ENCODE peak calls at places on chromosomes 13 and 19, in six cellular contexts. One of them, this sample, is unnamed.

GRCh38 chr13:98997738-98998641 is 20.1 kb upstream of the DOCK9 start:
- DNase-seq in HEK293T: no peak
- DNase-seq in activated T-helper 1 cell treated with anti-CD3 and anti-CD28 coated beads, Interleukin-2, amount 50 U/mL, for 16 hours: no peak
- DNase-seq in T-helper 2 cell: no peak
- DNase-seq in germinal center: no peak
- DNase-seq in activated T-cell treated with anti-CD3 and anti-CD28 coated beads for 4 hours: no peak
- DNase-seq in this sample: no peak

GRCh38 chr13:95896302-95896701 is 156.9 kb downstream of the UGGT2 start:
- DNase-seq in HEK293T: no peak
- DNase-seq in activated T-helper 1 cell treated with anti-CD3 and anti-CD28 coated beads, Interleukin-2, amount 50 U/mL, for 16 hours: no peak
- DNase-seq in T-helper 2 cell: no peak
- DNase-seq in germinal center: no peak
- DNase-seq in activated T-cell treated with anti-CD3 and anti-CD28 coated beads for 4 hours: no peak
- DNase-seq in this sample: no peak

GRCh38 chr13:84810781-84811180 is 928.5 kb upstream of the SLITRK1 start:
- DNase-seq in HEK293T: no peak
- DNase-seq in activated T-helper 1 cell treated with anti-CD3 and anti-CD28 coated beads, Interleukin-2, amount 50 U/mL, for 16 hours: no peak
- DNase-seq in T-helper 2 cell: no peak
- DNase-seq in germinal center: no peak
- DNase-seq in activated T-cell treated with anti-CD3 and anti-CD28 coated beads for 4 hours: no peak
- DNase-seq in this sample: no peak

GRCh38 chr13:65584126-65584525 is 1646.0 kb downstream of the PCDH9 start:
- DNase-seq in HEK293T: no peak
- DNase-seq in activated T-helper 1 cell treated with anti-CD3 and anti-CD28 coated beads, Interleukin-2, amount 50 U/mL, for 16 hours: no peak
- DNase-seq in T-helper 2 cell: no peak
- DNase-seq in germinal center: no peak
- DNase-seq in activated T-cell treated with anti-CD3 and anti-CD28 coated beads for 4 hours: no peak
- DNase-seq in this sample: no peak

GRCh38 chr13:36346222-36347083 is at the start of gene SPART:
- DNase-seq in HEK293T: peak
- DNase-seq in activated T-helper 1 cell treated with anti-CD3 and anti-CD28 coated beads, Interleukin-2, amount 50 U/mL, for 16 hours: peak
- DNase-seq in T-helper 2 cell: peak
- DNase-seq in germinal center: peak
- DNase-seq in activated T-cell treated with anti-CD3 and anti-CD28 coated beads for 4 hours: peak
- DNase-seq in this sample: peak

GRCh38 chr13:37621811-37622361 is 23.3 kb upstream of the POSTN start:
- DNase-seq in HEK293T: no peak
- DNase-seq in activated T-helper 1 cell treated with anti-CD3 and anti-CD28 coated beads, Interleukin-2, amount 50 U/mL, for 16 hours: no peak
- DNase-seq in T-helper 2 cell: no peak
- DNase-seq in germinal center: no peak
- DNase-seq in activated T-cell treated with anti-CD3 and anti-CD28 coated beads for 4 hours: no peak
- DNase-seq in this sample: no peak

GRCh38 chr19:32671883-32672282 is 3.1 kb downstream of the ANKRD27 start:
- DNase-seq in HEK293T: no peak
- DNase-seq in activated T-helper 1 cell treated with anti-CD3 and anti-CD28 coated beads, Interleukin-2, amount 50 U/mL, for 16 hours: no peak
- DNase-seq in T-helper 2 cell: no peak
- DNase-seq in germinal center: no peak
- DNase-seq in activated T-cell treated with anti-CD3 and anti-CD28 coated beads for 4 hours: no peak
- DNase-seq in this sample: no peak

GRCh38 chr19:44851427-44851826 is 5.3 kb downstream of the NECTIN2 start:
- DNase-seq in HEK293T: no peak
- DNase-seq in activated T-helper 1 cell treated with anti-CD3 and anti-CD28 coated beads, Interleukin-2, amount 50 U/mL, for 16 hours: no peak
- DNase-seq in T-helper 2 cell: no peak
- DNase-seq in germinal center: no peak
- DNase-seq in activated T-cell treated with anti-CD3 and anti-CD28 coated beads for 4 hours: no peak
- DNase-seq in this sample: no peak

GRCh38 chr19:44066305-44066704 is 5.7 kb upstream of the ZNF284 start:
- DNase-seq in HEK293T: no peak
- DNase-seq in activated T-helper 1 cell treated with anti-CD3 and anti-CD28 coated beads, Interleukin-2, amount 50 U/mL, for 16 hours: no peak
- DNase-seq in T-helper 2 cell: no peak
- DNase-seq in germinal center: no peak
- DNase-seq in activated T-cell treated with anti-CD3 and anti-CD28 coated beads for 4 hours: no peak
- DNase-seq in this sample: no peak

GRCh38 chr19:1401889-1402217 is 511 bp upstream of the GAMT start:
- DNase-seq in HEK293T: no peak
- DNase-seq in activated T-helper 1 cell treated with anti-CD3 and anti-CD28 coated beads, Interleukin-2, amount 50 U/mL, for 16 hours: no peak
- DNase-seq in T-helper 2 cell: no peak
- DNase-seq in germinal center: no peak
- DNase-seq in activated T-cell treated with anti-CD3 and anti-CD28 coated beads for 4 hours: no peak
- DNase-seq in this sample: no peak

GRCh38 chr13:57128909-57129308 is 11.8 kb upstream of the PRR20A start:
- DNase-seq in HEK293T: no peak
- DNase-seq in activated T-helper 1 cell treated with anti-CD3 and anti-CD28 coated beads, Interleukin-2, amount 50 U/mL, for 16 hours: no peak
- DNase-seq in T-helper 2 cell: no peak
- DNase-seq in germinal center: no peak
- DNase-seq in activated T-cell treated with anti-CD3 and anti-CD28 coated beads for 4 hours: no peak
- DNase-seq in this sample: no peak

GRCh38 chr19:33693678-33694077 is 71.9 kb downstream of the CHST8 start:
- DNase-seq in HEK293T: no peak
- DNase-seq in activated T-helper 1 cell treated with anti-CD3 and anti-CD28 coated beads, Interleukin-2, amount 50 U/mL, for 16 hours: no peak
- DNase-seq in T-helper 2 cell: no peak
- DNase-seq in germinal center: no peak
- DNase-seq in activated T-cell treated with anti-CD3 and anti-CD28 coated beads for 4 hours: no peak
- DNase-seq in this sample: no peak

GRCh38 chr19:12156254-12157058 is at the start of gene ZNF625:
- DNase-seq in HEK293T: no peak
- DNase-seq in activated T-helper 1 cell treated with anti-CD3 and anti-CD28 coated beads, Interleukin-2, amount 50 U/mL, for 16 hours: no peak
- DNase-seq in T-helper 2 cell: no peak
- DNase-seq in germinal center: peak
- DNase-seq in activated T-cell treated with anti-CD3 and anti-CD28 coated beads for 4 hours: no peak
- DNase-seq in this sample: peak

This sample was measured in breast epithelium.